ENCODE peak calls at places on chromosomes 11 and 22, in six cellular contexts. One of them, this sample, is unnamed.

GRCh38 chr11:2651826-2652237 is 48.0 kb downstream of the KCNQ1OT1 start:
- DNase-seq in colonic mucosa: no peak
- DNase-seq in MG63: no peak
- DNase-seq in Peyer's patch: no peak
- DNase-seq in Panc1: no peak
- DNase-seq in IMR-90: no peak
- DNase-seq in this sample: no peak

GRCh38 chr11:26319906-26320305 is 12.0 kb upstream of the ANO3 start:
- DNase-seq in colonic mucosa: no peak
- DNase-seq in MG63: peak
- DNase-seq in Peyer's patch: no peak
- DNase-seq in Panc1: no peak
- DNase-seq in IMR-90: no peak
- DNase-seq in this sample: no peak

GRCh38 chr11:118609380-118610219 is 2.2 kb downstream of the PHLDB1 start:
- DNase-seq in colonic mucosa: no peak
- DNase-seq in MG63: no peak
- DNase-seq in Peyer's patch: no peak
- DNase-seq in Panc1: no peak
- DNase-seq in IMR-90: peak
- DNase-seq in this sample: no peak

GRCh38 chr22:33577862-33578411 is 342.3 kb downstream of the LARGE1 start:
- DNase-seq in colonic mucosa: no peak
- DNase-seq in MG63: no peak
- DNase-seq in Peyer's patch: no peak
- DNase-seq in Panc1: no peak
- DNase-seq in IMR-90: no peak
- DNase-seq in this sample: no peak

GRCh38 chr11:103961010-103961409 is 75.4 kb upstream of the DDI1 start:
- DNase-seq in colonic mucosa: no peak
- DNase-seq in MG63: no peak
- DNase-seq in Peyer's patch: no peak
- DNase-seq in Panc1: no peak
- DNase-seq in IMR-90: peak
- DNase-seq in this sample: no peak

GRCh38 chr22:37457093-37457893 is 28.9 kb downstream of the MFNG start:
- DNase-seq in colonic mucosa: peak
- DNase-seq in MG63: peak
- DNase-seq in Peyer's patch: peak
- DNase-seq in Panc1: peak
- DNase-seq in IMR-90: peak
- DNase-seq in this sample: peak

GRCh38 chr11:102400603-102401002 is 52.0 kb downstream of the TMEM123 start:
- DNase-seq in colonic mucosa: no peak
- DNase-seq in MG63: no peak
- DNase-seq in Peyer's patch: no peak
- DNase-seq in Panc1: no peak
- DNase-seq in IMR-90: no peak
- DNase-seq in this sample: no peak

GRCh38 chr11:95577716-95578460 is 211.7 kb downstream of the FAM76B start:
- DNase-seq in colonic mucosa: no peak
- DNase-seq in MG63: peak
- DNase-seq in Peyer's patch: no peak
- DNase-seq in Panc1: no peak
- DNase-seq in IMR-90: peak
- DNase-seq in this sample: no peak

GRCh38 chr22:41311487-41311886 is 10.2 kb downstream of the ZC3H7B start:
- DNase-seq in colonic mucosa: no peak
- DNase-seq in MG63: no peak
- DNase-seq in Peyer's patch: no peak
- DNase-seq in Panc1: no peak
- DNase-seq in IMR-90: no peak
- DNase-seq in this sample: no peak
- H3K4me3 ChIP-seq in colonic mucosa: no peak
- H3K4me3 ChIP-seq in MG63: no peak
- H3K4me3 ChIP-seq in Peyer's patch: no peak
- H3K4me3 ChIP-seq in Panc1: no peak
- H3K4me3 ChIP-seq in IMR-90: no peak
- H3K4me3 ChIP-seq in this sample: no peak

GRCh38 chr11:97072420-97072819 is 682.6 kb downstream of the JRKL start:
- DNase-seq in colonic mucosa: no peak
- DNase-seq in MG63: no peak
- DNase-seq in Peyer's patch: no peak
- DNase-seq in Panc1: no peak
- DNase-seq in IMR-90: no peak
- DNase-seq in this sample: no peak

GRCh38 chr11:97069160-97069559 is 679.3 kb downstream of the JRKL start:
- DNase-seq in colonic mucosa: no peak
- DNase-seq in MG63: no peak
- DNase-seq in Peyer's patch: no peak
- DNase-seq in Panc1: no peak
- DNase-seq in IMR-90: no peak
- DNase-seq in this sample: no peak
- H3K4me3 ChIP-seq in colonic mucosa: no peak
- H3K4me3 ChIP-seq in MG63: no peak
- H3K4me3 ChIP-seq in Peyer's patch: no peak
- H3K4me3 ChIP-seq in Panc1: no peak
- H3K4me3 ChIP-seq in IMR-90: no peak
- H3K4me3 ChIP-seq in this sample: no peak

DNA sequence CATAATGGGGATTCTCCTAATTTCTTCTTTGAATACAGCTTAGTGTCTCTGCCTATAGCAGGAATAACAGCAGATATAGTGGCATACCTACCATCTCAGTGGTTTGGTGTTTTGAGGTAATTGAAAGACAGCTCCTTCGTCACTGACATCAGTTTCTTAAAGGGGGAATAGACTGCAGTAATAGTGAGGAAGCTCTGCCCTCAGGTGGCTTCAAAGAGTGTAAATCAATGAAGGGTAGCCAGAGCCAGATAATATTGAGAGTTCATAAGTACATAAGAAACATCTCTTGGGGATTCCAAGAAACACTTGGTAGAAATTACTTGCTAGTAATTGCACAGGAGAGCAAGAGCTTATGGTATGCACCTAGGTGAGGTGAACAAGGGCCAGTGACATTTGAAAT is 4.4 kb downstream of the OR6M1 start:
- DNase-seq in colonic mucosa: no peak
- DNase-seq in MG63: no peak
- DNase-seq in Peyer's patch: no peak
- DNase-seq in Panc1: no peak
- DNase-seq in IMR-90: no peak
- DNase-seq in this sample: no peak
- H3K4me3 ChIP-seq in colonic mucosa: no peak
- H3K4me3 ChIP-seq in MG63: no peak
- H3K4me3 ChIP-seq in Peyer's patch: no peak
- H3K4me3 ChIP-seq in Panc1: no peak
- H3K4me3 ChIP-seq in IMR-90: no peak
- H3K4me3 ChIP-seq in this sample: no peak

GRCh38 chr11:47375020-47375419 is 3.3 kb downstream of the SPI1 start:
- DNase-seq in colonic mucosa: no peak
- DNase-seq in MG63: no peak
- DNase-seq in Peyer's patch: peak
- DNase-seq in Panc1: no peak
- DNase-seq in IMR-90: no peak
- DNase-seq in this sample: no peak

GRCh38 chr11:47377571-47378010 is 756 bp downstream of the SPI1 start:
- DNase-seq in colonic mucosa: no peak
- DNase-seq in MG63: no peak
- DNase-seq in Peyer's patch: peak
- DNase-seq in Panc1: no peak
- DNase-seq in IMR-90: no peak
- DNase-seq in this sample: no peak

GRCh38 chr11:47375546-47376085 is 2.7 kb downstream of the SPI1 start:
- DNase-seq in colonic mucosa: no peak
- DNase-seq in MG63: no peak
- DNase-seq in Peyer's patch: no peak
- DNase-seq in Panc1: no peak
- DNase-seq in IMR-90: no peak
- DNase-seq in this sample: no peak

GRCh38 chr11:47376543-47377371 is 1.6 kb downstream of the SPI1 start:
- DNase-seq in colonic mucosa: no peak
- DNase-seq in MG63: no peak
- DNase-seq in Peyer's patch: peak
- DNase-seq in Panc1: no peak
- DNase-seq in IMR-90: no peak
- DNase-seq in this sample: no peak

DNA sequence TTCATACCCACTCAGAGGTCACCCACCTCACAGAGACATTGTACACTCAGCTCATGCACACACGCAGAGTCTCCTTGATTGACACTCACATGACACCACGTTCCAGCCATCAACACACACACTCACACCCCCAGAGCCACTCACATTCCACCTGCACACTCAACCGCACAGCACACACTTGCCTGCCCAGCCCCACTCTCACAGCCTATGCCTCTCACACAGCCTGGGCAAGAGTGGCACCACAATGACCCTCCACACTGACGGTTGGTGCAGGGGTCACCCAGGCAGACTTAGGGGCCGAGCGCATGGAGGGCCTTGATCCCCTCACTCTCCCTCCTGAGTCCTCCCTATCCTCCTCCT is 2.2 kb downstream of the SPI1 start:
- DNase-seq in colonic mucosa: no peak
- DNase-seq in MG63: no peak
- DNase-seq in Peyer's patch: no peak
- DNase-seq in Panc1: no peak
- DNase-seq in IMR-90: no peak
- DNase-seq in this sample: no peak
- H3K4me3 ChIP-seq in colonic mucosa: peak
- H3K4me3 ChIP-seq in MG63: no peak
- H3K4me3 ChIP-seq in Peyer's patch: peak
- H3K4me3 ChIP-seq in Panc1: no peak
- H3K4me3 ChIP-seq in IMR-90: no peak
- H3K4me3 ChIP-seq in this sample: no peak

GRCh38 chr11:134275534-134276395 is at the start of gene GLB1L3:
- DNase-seq in colonic mucosa: no peak
- DNase-seq in MG63: peak
- DNase-seq in Peyer's patch: no peak
- DNase-seq in Panc1: no peak
- DNase-seq in IMR-90: no peak
- DNase-seq in this sample: peak

GRCh38 chr11:134277176-134278001 is 1.2 kb downstream of the GLB1L3 start:
- DNase-seq in colonic mucosa: no peak
- DNase-seq in MG63: no peak
- DNase-seq in Peyer's patch: no peak
- DNase-seq in Panc1: no peak
- DNase-seq in IMR-90: no peak
- DNase-seq in this sample: no peak

GRCh38 chr11:134273317-134273712 is 2.9 kb upstream of the GLB1L3 start:
- DNase-seq in colonic mucosa: no peak
- DNase-seq in MG63: no peak
- DNase-seq in Peyer's patch: no peak
- DNase-seq in Panc1: no peak
- DNase-seq in IMR-90: no peak
- DNase-seq in this sample: no peak

GRCh38 chr11:134276396-134277175 is 407 bp downstream of the GLB1L3 start:
- DNase-seq in colonic mucosa: no peak
- DNase-seq in MG63: no peak
- DNase-seq in Peyer's patch: no peak
- DNase-seq in Panc1: no peak
- DNase-seq in IMR-90: no peak
- DNase-seq in this sample: no peak

GRCh38 chr11:134275188-134275533 is 1.0 kb upstream of the GLB1L3 start:
- DNase-seq in colonic mucosa: no peak
- DNase-seq in MG63: no peak
- DNase-seq in Peyer's patch: no peak
- DNase-seq in Panc1: no peak
- DNase-seq in IMR-90: no peak
- DNase-seq in this sample: no peak
- H3K4me3 ChIP-seq in colonic mucosa: no peak
- H3K4me3 ChIP-seq in MG63: no peak
- H3K4me3 ChIP-seq in Peyer's patch: no peak
- H3K4me3 ChIP-seq in Panc1: no peak
- H3K4me3 ChIP-seq in IMR-90: no peak
- H3K4me3 ChIP-seq in this sample: peak

GRCh38 chr11:99277281-99277680 is 256.5 kb downstream of the CNTN5 start:
- DNase-seq in colonic mucosa: no peak
- DNase-seq in MG63: no peak
- DNase-seq in Peyer's patch: no peak
- DNase-seq in Panc1: no peak
- DNase-seq in IMR-90: no peak
- DNase-seq in this sample: no peak
- H3K4me3 ChIP-seq in colonic mucosa: no peak
- H3K4me3 ChIP-seq in MG63: no peak
- H3K4me3 ChIP-seq in Peyer's patch: no peak
- H3K4me3 ChIP-seq in Panc1: no peak
- H3K4me3 ChIP-seq in IMR-90: no peak
- H3K4me3 ChIP-seq in this sample: no peak

GRCh38 chr22:47022075-47022473 is 259.6 kb downstream of the TBC1D22A start:
- DNase-seq in colonic mucosa: no peak
- DNase-seq in MG63: no peak
- DNase-seq in Peyer's patch: no peak
- DNase-seq in Panc1: no peak
- DNase-seq in IMR-90: peak
- DNase-seq in this sample: no peak
- H3K4me3 ChIP-seq in colonic mucosa: no peak
- H3K4me3 ChIP-seq in MG63: no peak
- H3K4me3 ChIP-seq in Peyer's patch: no peak
- H3K4me3 ChIP-seq in Panc1: no peak
- H3K4me3 ChIP-seq in IMR-90: no peak
- H3K4me3 ChIP-seq in this sample: no peak

DNA sequence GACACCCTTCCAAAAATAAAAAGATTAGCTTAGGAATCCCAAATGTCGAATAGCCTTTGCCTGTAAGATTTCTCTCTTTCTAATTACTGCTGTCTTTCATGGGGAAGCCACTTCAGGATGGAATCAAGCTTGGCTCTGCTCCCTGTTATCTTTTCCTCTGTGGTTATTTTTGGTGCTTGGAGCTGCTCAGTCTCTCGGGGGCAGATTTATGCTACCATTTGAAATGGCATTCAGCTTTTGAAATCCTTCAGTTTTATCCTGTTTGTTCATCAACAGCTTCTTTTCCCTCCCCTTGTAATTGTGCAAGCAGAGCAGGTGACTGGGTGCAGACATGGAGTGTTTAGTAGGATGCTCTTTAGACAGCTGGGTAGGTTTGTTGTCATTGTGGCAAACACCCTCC is 111.0 kb downstream of the DBX1 start:
- DNase-seq in colonic mucosa: no peak
- DNase-seq in MG63: no peak
- DNase-seq in Peyer's patch: no peak
- DNase-seq in Panc1: no peak
- DNase-seq in IMR-90: no peak
- DNase-seq in this sample: no peak
- H3K4me3 ChIP-seq in colonic mucosa: no peak
- H3K4me3 ChIP-seq in MG63: no peak
- H3K4me3 ChIP-seq in Peyer's patch: no peak
- H3K4me3 ChIP-seq in Panc1: no peak
- H3K4me3 ChIP-seq in IMR-90: no peak
- H3K4me3 ChIP-seq in this sample: no peak

This sample was measured in naive thymus-derived CD4-positive, alpha-beta T cell.